ENCODE peak calls at places on chromosomes 11 and 22, in five cellular contexts. V, M, K, Y and P are unnamed samples.

GRCh38 chr11:69002101-69002742 is 10.8 kb downstream of the MRGPRF start:
- DNase-seq in V (no peak), M (peak; percentile 41), K (no peak), Y (no peak), P (no peak)

GRCh38 chr11:10351768-10352641 is 47.1 kb downstream of the ADM start:
- DNase-seq in V (peak; percentile 59), M (no peak), K (no peak), Y (peak; percentile 60), P (peak; percentile 97)

GRCh38 chr22:23113067-23113846 is 28.5 kb downstream of the RSPH14 start:
- DNase-seq in V (no peak), M (no peak), K (no peak), Y (peak; percentile 29), P (no peak)

GRCh38 chr11:38718659-38719058 is 2120.6 kb upstream of the RAG2 start:
- DNase-seq in V (peak; percentile 19), M (no peak), K (no peak), Y (no peak), P (no peak)

GRCh38 chr22:43197271-43197941 is 10.5 kb upstream of the TTLL12 start:
- DNase-seq in V (no peak), M (peak; percentile 66), K (no peak), Y (no peak), P (no peak)

GRCh38 chr22:36856121-36856791 is 4.5 kb upstream of the NCF4 start:
- DNase-seq in V (peak; percentile 94), M (peak; percentile 98), K (peak; percentile 92), Y (peak; percentile 92), P (peak; percentile 81)

GRCh38 chr22:43136255-43136654 is 6.9 kb downstream of the MCAT start:
- DNase-seq in V (peak; percentile 78), M (peak; percentile 82), K (peak; percentile 49), Y (peak; percentile 41), P (no peak)

GRCh38 chr22:39239561-39240423 is 5.0 kb downstream of the PDGFB start:
- DNase-seq in V (no peak), M (peak; percentile 90), K (no peak), Y (no peak), P (no peak)

GRCh38 chr22:36387914-36388864 is at the start of gene MYH9:
- DNase-seq in V (peak; percentile 100), M (peak; percentile 99), K (peak; percentile 100), Y (peak; percentile 100), P (peak; percentile 95)

GRCh38 chr11:46055371-46055770 is 65.9 kb downstream of the PHF21A start:
- DNase-seq in V (no peak), M (no peak), K (no peak), Y (no peak), P (peak; percentile 39)

GRCh38 chr11:134666273-134667174 is 254.5 kb upstream of the B3GAT1 start:
- DNase-seq in V (no peak), M (no peak), K (no peak), Y (no peak), P (no peak)

GRCh38 chr11:104564921-104565580 is 333.2 kb downstream of the CASP12 start:
- DNase-seq in V (no peak), M (peak; percentile 65), K (no peak), Y (no peak), P (no peak)

GRCh38 chr22:24796056-24796455 is 10.0 kb upstream of the SGSM1 start:
- DNase-seq in V (no peak), M (no peak), K (no peak), Y (no peak), P (no peak)

GRCh38 chr11:83599066-83599465 is 312.9 kb upstream of the CCDC90B start:
- DNase-seq in V (no peak), M (no peak), K (no peak), Y (no peak), P (no peak)

GRCh38 chr22:49362393-49362792 is 465.3 kb downstream of the BRD1 start:
- DNase-seq in V (no peak), M (no peak), K (no peak), Y (no peak), P (no peak)

GRCh38 chr11:60942970-60943565 is 8.9 kb downstream of the SLC15A3 start:
- DNase-seq in V (no peak), M (no peak), K (no peak), Y (no peak), P (no peak)

GRCh38 chr22:38437416-38437815 is 17.6 kb downstream of the KCNJ4 start:
- DNase-seq in V (no peak), M (no peak), K (peak; percentile 41), Y (no peak), P (no peak)

GRCh38 chr22:27217154-27217553 is 559.8 kb downstream of the MIAT start:
- DNase-seq in V (no peak), M (no peak), K (no peak), Y (no peak), P (no peak)

DNA sequence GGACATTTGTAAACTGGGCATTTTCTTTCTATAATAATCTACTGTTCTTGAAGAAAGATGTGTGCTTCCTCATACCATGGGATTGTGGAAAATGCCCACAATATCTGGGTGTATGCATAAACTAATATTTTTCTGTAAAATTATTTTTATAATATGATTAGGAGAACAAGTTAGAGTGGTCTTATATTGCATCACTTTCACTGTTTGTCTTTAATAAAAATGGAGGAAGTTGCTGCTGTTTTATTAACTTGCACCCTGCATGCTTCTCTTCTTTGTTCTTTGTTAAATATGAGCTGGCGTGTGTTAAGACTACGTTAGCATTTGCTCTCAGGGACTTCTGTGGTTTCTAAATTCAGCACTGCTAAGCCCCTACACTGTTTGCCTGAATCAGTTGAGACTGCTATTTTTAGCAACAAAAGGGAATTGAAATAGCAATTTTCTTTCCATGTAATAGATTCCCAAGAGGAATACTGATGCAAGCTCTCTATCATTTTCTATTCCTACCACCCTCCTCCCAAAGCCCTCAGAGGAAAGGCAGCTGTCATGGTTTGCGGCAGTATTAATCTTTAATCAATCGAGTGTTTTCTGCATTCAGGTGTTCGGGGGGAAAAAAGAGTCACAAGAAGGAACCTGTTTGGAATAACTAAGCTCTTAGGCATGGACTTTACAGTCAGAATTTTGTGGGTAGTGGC is 56.1 kb downstream of the HSD17B12 start:
- DNase-seq in V (peak; percentile 67), M (no peak), K (no peak), Y (no peak), P (no peak)
- H3K4me3 ChIP-seq in V (peak overlapping the region; percentile 18), M (no peak overlapping the region), K (no peak overlapping the region), Y (peak overlapping the region; percentile 49), P (no peak overlapping the region)

DNA sequence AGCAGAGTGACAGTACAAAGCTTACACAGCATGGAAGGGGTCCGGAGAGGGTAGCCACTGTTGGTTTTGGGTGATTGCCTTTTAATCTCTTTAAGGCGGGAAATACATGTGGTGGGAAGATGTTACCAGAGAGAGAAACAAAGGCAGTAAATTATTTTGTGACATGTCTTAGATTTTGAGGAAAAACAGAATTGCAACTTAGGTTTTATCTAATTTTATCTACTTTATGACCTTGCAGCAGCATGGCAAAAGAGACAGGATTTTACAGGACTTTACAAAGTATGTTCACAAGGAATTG is 1.9 kb downstream of the IFITM2 start:
- DNase-seq in V (no peak), M (no peak), K (no peak), Y (no peak), P (no peak)
- H3K4me1 ChIP-seq in V (peaks cover 31% of the 10 kb centered on the region), M (peaks cover 74% of the 10 kb centered on the region), K (peaks cover 31% of the 10 kb centered on the region), Y (peaks cover 72% of the 10 kb centered on the region), P (peaks cover 23% of the 10 kb centered on the region)

GRCh38 chr11:47183969-47184368 is 2.3 kb downstream of the PACSIN3 start:
- DNase-seq in V (no peak), M (peak; percentile 32), K (peak; percentile 81), Y (peak; percentile 36), P (no peak)
- H3K4me3 ChIP-seq in V (no peak overlapping the region), M (no peak overlapping the region), K (no peak overlapping the region), Y (peak overlapping the region; percentile 76), P (no peak overlapping the region)

GRCh38 chr11:18313985-18314763 is 7.8 kb downstream of the HPS5 start:
- DNase-seq in V (no peak), M (peak; percentile 53), K (peak; percentile 52), Y (no peak), P (no peak)

GRCh38 chr11:18312012-18312411 is 9.9 kb downstream of the HPS5 start:
- DNase-seq in V (no peak), M (no peak), K (no peak), Y (no peak), P (no peak)

GRCh38 chr11:18314794-18315523 is 7.0 kb downstream of the HPS5 start:
- DNase-seq in V (peak; percentile 9), M (no peak), K (no peak), Y (no peak), P (no peak)

GRCh38 chr11:18312663-18313420 is 9.1 kb downstream of the HPS5 start:
- DNase-seq in V (no peak), M (no peak), K (no peak), Y (no peak), P (no peak)

GRCh38 chr11:18315893-18316292 is 6.0 kb downstream of the HPS5 start:
- DNase-seq in V (no peak), M (no peak), K (no peak), Y (no peak), P (no peak)
- H3K4me1 ChIP-seq in V (peaks cover 18% of the 10 kb centered on the region), M (peaks cover 62% of the 10 kb centered on the region), K (peaks cover 50% of the 10 kb centered on the region), Y (peaks cover 37% of the 10 kb centered on the region), P (no peaks in the 10 kb centered on the region)

GRCh38 chr11:8808226-8808585 is 102.8 kb upstream of the AKIP1 start:
- DNase-seq in V (peak; percentile 24), M (no peak), K (no peak), Y (no peak), P (no peak)
- H3K4me3 ChIP-seq in V (no peak overlapping the region), M (peak overlapping the region; percentile 42), K (no peak overlapping the region), Y (peak overlapping the region; percentile 78), P (no peak overlapping the region)

GRCh38 chr11:96146765-96147164 is 196.2 kb downstream of the MAML2 start:
- DNase-seq in V (no peak), M (no peak), K (no peak), Y (no peak), P (no peak)

GRCh38 chr11:96143016-96143670 is 199.9 kb downstream of the MAML2 start:
- DNase-seq in V (no peak), M (no peak), K (no peak), Y (no peak), P (no peak)

GRCh38 chr11:96144553-96144952 is 198.4 kb downstream of the MAML2 start:
- DNase-seq in V (no peak), M (no peak), K (no peak), Y (no peak), P (no peak)

GRCh38 chr11:96147186-96147585 is 195.8 kb downstream of the MAML2 start:
- DNase-seq in V (no peak), M (no peak), K (no peak), Y (no peak), P (no peak)

GRCh38 chr11:96145163-96145585 is 197.8 kb downstream of the MAML2 start:
- DNase-seq in V (no peak), M (no peak), K (peak; percentile 51), Y (no peak), P (no peak)
- H3K4me1 ChIP-seq in V (peaks cover 3% of the 10 kb centered on the region), M (no peaks in the 10 kb centered on the region), K (peaks cover 12% of the 10 kb centered on the region), Y (peaks cover 32% of the 10 kb centered on the region), P (no peaks in the 10 kb centered on the region)